ENCODE peak calls at places on chromosome 5, in eight cellular contexts. One of them, this sample, is unnamed.

GRCh38 chr5:124206540-124206939 is 539.9 kb downstream of the ZNF608 start:
- DNase-seq in BE2C: no peak
- DNase-seq in Right ventricle myocardium superior: no peak
- DNase-seq in brain microvascular endothelial cell: no peak
- DNase-seq in lung microvascular endothelial cell: no peak
- DNase-seq in OCI-M1: no peak
- DNase-seq in NCI-H1436: no peak
- DNase-seq in nucleus accumbens: no peak
- DNase-seq in this sample: no peak

GRCh38 chr5:176368726-176369125 is 3.4 kb downstream of the ARL10 start:
- DNase-seq in BE2C: no peak
- DNase-seq in Right ventricle myocardium superior: no peak
- DNase-seq in brain microvascular endothelial cell: no peak
- DNase-seq in lung microvascular endothelial cell: no peak
- DNase-seq in OCI-M1: no peak
- DNase-seq in NCI-H1436: no peak
- DNase-seq in nucleus accumbens: no peak
- DNase-seq in this sample: no peak

GRCh38 chr5:149656576-149657182 is 73.4 kb upstream of the PPARGC1B start:
- DNase-seq in BE2C: peak
- DNase-seq in Right ventricle myocardium superior: peak
- DNase-seq in brain microvascular endothelial cell: peak
- DNase-seq in lung microvascular endothelial cell: no peak
- DNase-seq in OCI-M1: peak
- DNase-seq in NCI-H1436: peak
- DNase-seq in nucleus accumbens: no peak
- DNase-seq in this sample: peak

GRCh38 chr5:139648205-139649081 is at the start of gene CXXC5:
- DNase-seq in BE2C: peak
- DNase-seq in Right ventricle myocardium superior: peak
- DNase-seq in brain microvascular endothelial cell: peak
- DNase-seq in lung microvascular endothelial cell: peak
- DNase-seq in OCI-M1: peak
- DNase-seq in NCI-H1436: peak
- DNase-seq in nucleus accumbens: peak
- DNase-seq in this sample: peak

GRCh38 chr5:82346376-82347212 is 68.4 kb upstream of the RPS23 start:
- DNase-seq in BE2C: no peak
- DNase-seq in Right ventricle myocardium superior: no peak
- DNase-seq in brain microvascular endothelial cell: no peak
- DNase-seq in lung microvascular endothelial cell: no peak
- DNase-seq in OCI-M1: no peak
- DNase-seq in NCI-H1436: peak
- DNase-seq in nucleus accumbens: no peak
- DNase-seq in this sample: no peak

GRCh38 chr5:132142459-132142858 is 68.9 kb downstream of the CSF2 start:
- DNase-seq in BE2C: no peak
- DNase-seq in Right ventricle myocardium superior: no peak
- DNase-seq in brain microvascular endothelial cell: no peak
- DNase-seq in lung microvascular endothelial cell: no peak
- DNase-seq in OCI-M1: peak
- DNase-seq in NCI-H1436: no peak
- DNase-seq in nucleus accumbens: no peak
- DNase-seq in this sample: no peak

GRCh38 chr5:174295736-174296481 is 250.4 kb downstream of the NSG2 start:
- DNase-seq in BE2C: no peak
- DNase-seq in Right ventricle myocardium superior: no peak
- DNase-seq in brain microvascular endothelial cell: no peak
- DNase-seq in lung microvascular endothelial cell: no peak
- DNase-seq in OCI-M1: peak
- DNase-seq in NCI-H1436: no peak
- DNase-seq in nucleus accumbens: no peak
- DNase-seq in this sample: peak

GRCh38 chr5:66958984-66959641 is 237.5 kb downstream of the CD180 start:
- DNase-seq in BE2C: no peak
- DNase-seq in Right ventricle myocardium superior: peak
- DNase-seq in brain microvascular endothelial cell: peak
- DNase-seq in lung microvascular endothelial cell: peak
- DNase-seq in OCI-M1: no peak
- DNase-seq in NCI-H1436: no peak
- DNase-seq in nucleus accumbens: peak
- DNase-seq in this sample: no peak

GRCh38 chr5:126745259-126745992 is 31.5 kb upstream of the LMNB1 start:
- DNase-seq in BE2C: no peak
- DNase-seq in Right ventricle myocardium superior: no peak
- DNase-seq in brain microvascular endothelial cell: no peak
- DNase-seq in lung microvascular endothelial cell: no peak
- DNase-seq in OCI-M1: no peak
- DNase-seq in NCI-H1436: no peak
- DNase-seq in nucleus accumbens: no peak
- DNase-seq in this sample: no peak

GRCh38 chr5:123610665-123611406 is 98.9 kb downstream of the CSNK1G3 start:
- DNase-seq in BE2C: peak
- DNase-seq in Right ventricle myocardium superior: no peak
- DNase-seq in brain microvascular endothelial cell: peak
- DNase-seq in lung microvascular endothelial cell: peak
- DNase-seq in OCI-M1: peak
- DNase-seq in NCI-H1436: peak
- DNase-seq in nucleus accumbens: no peak
- DNase-seq in this sample: peak

GRCh38 chr5:109250080-109250479 is 159.7 kb downstream of the PJA2 start:
- DNase-seq in BE2C: no peak
- DNase-seq in Right ventricle myocardium superior: no peak
- DNase-seq in brain microvascular endothelial cell: no peak
- DNase-seq in lung microvascular endothelial cell: no peak
- DNase-seq in OCI-M1: no peak
- DNase-seq in NCI-H1436: no peak
- DNase-seq in nucleus accumbens: no peak
- DNase-seq in this sample: no peak

GRCh38 chr5:173954671-173955605 is 34.0 kb upstream of the C5orf47 start:
- DNase-seq in BE2C: no peak
- DNase-seq in Right ventricle myocardium superior: no peak
- DNase-seq in brain microvascular endothelial cell: peak
- DNase-seq in lung microvascular endothelial cell: no peak
- DNase-seq in OCI-M1: no peak
- DNase-seq in NCI-H1436: no peak
- DNase-seq in nucleus accumbens: no peak
- DNase-seq in this sample: no peak

GRCh38 chr5:142657446-142657845 is 28.4 kb downstream of the FGF1 start:
- DNase-seq in BE2C: no peak
- DNase-seq in Right ventricle myocardium superior: no peak
- DNase-seq in brain microvascular endothelial cell: no peak
- DNase-seq in lung microvascular endothelial cell: no peak
- DNase-seq in OCI-M1: no peak
- DNase-seq in NCI-H1436: no peak
- DNase-seq in nucleus accumbens: no peak
- DNase-seq in this sample: no peak

GRCh38 chr5:73945505-73945904 is 319.5 kb downstream of the ARHGEF28 start:
- DNase-seq in BE2C: peak
- DNase-seq in Right ventricle myocardium superior: no peak
- DNase-seq in brain microvascular endothelial cell: no peak
- DNase-seq in lung microvascular endothelial cell: no peak
- DNase-seq in OCI-M1: peak
- DNase-seq in NCI-H1436: no peak
- DNase-seq in nucleus accumbens: no peak
- DNase-seq in this sample: peak

GRCh38 chr5:108481355-108481931 is 99.5 kb upstream of the FBXL17 start:
- DNase-seq in BE2C: peak
- DNase-seq in Right ventricle myocardium superior: no peak
- DNase-seq in brain microvascular endothelial cell: peak
- DNase-seq in lung microvascular endothelial cell: peak
- DNase-seq in OCI-M1: peak
- DNase-seq in NCI-H1436: peak
- DNase-seq in nucleus accumbens: no peak
- DNase-seq in this sample: peak

This sample was measured in GM12865.